ENCODE peak calls at places on chromosomes 1 and 21, in ten cellular contexts. G is neural crest cell; Q is pancreas; I is stimulated activated CD8-positive, alpha-beta memory T cell treated with anti-CD3 and anti-CD28 coated beads, Interleukin-12 subunit alpha, Interleukin-12 subunit beta, amount 100 ng/mL, for 4 hours; S is Right ventricle myocardium superior; F is activated naive CD4-positive, alpha-beta T cell treated with anti-CD3 and anti-CD28 coated beads, Interleukin-2, amount 10 ng/mL, durations not matched to agents 7 days and 5 days; R is sigmoid colon; J is endothelial cell of umbilical vein; C is colonic mucosa; Z is Panc1. E is an unnamed sample.

GRCh38 chr1:45668526-45668925 is 17.8 kb downstream of the GPBP1L1 start:
- DNase-seq in I (no peak), Q (no peak), R (no peak), Z (no peak), J (no peak), C (no peak), G (no peak), F (no peak), S (no peak), E (no peak)

GRCh38 chr1:21536223-21536622 is 27.0 kb downstream of the ALPL start:
- DNase-seq in C (no peak), J (no peak), G (no peak), Q (no peak), I (no peak), S (no peak), Z (no peak), F (no peak), R (no peak), E (no peak)

GRCh38 chr1:107820797-107821196 is 144.2 kb downstream of the VAV3 start:
- DNase-seq in F (no peak), J (peak; percentile 29), I (no peak), Z (no peak), G (no peak), Q (no peak), C (no peak), S (no peak), R (no peak), E (no peak)

GRCh38 chr1:163785868-163786267 is 464.1 kb downstream of the NUF2 start:
- DNase-seq in I (no peak), J (no peak), F (no peak), S (no peak), Q (no peak), C (no peak), G (no peak), Z (no peak), R (no peak), E (no peak)

GRCh38 chr1:223733898-223734852 is 21.8 kb downstream of the CAPN2 start:
- DNase-seq in F (no peak), S (no peak), C (no peak), G (no peak), R (no peak), J (no peak), Z (no peak), Q (no peak), I (no peak), E (peak; percentile 67)

GRCh38 chr21:34732388-34732821 is 63.6 kb downstream of the CLIC6 start:
- DNase-seq in Z (no peak), S (no peak), I (no peak), R (no peak), F (no peak), C (no peak), G (no peak), Q (no peak), J (no peak), E (no peak)

GRCh38 chr1:150168960-150169565 is 19.3 kb downstream of the PLEKHO1 start:
- DNase-seq in S (peak; percentile 81), F (peak; percentile 69), J (peak; percentile 64), R (peak; percentile 89), I (peak; percentile 17), Q (peak; percentile 76), Z (peak; percentile 39), C (peak; percentile 62), G (peak; percentile 64), E (peak; percentile 88)

GRCh38 chr1:205630651-205631009 is 1.2 kb downstream of the ELK4 start:
- DNase-seq in Q (no peak), S (no peak), F (no peak), C (no peak), I (no peak), R (no peak), Z (no peak), J (no peak), G (no peak), E (no peak)

GRCh38 chr1:63475761-63476160 is 47.3 kb downstream of the ITGB3BP start:
- DNase-seq in G (no peak), I (no peak), Z (no peak), F (no peak), R (no peak), Q (no peak), J (no peak), S (no peak), C (no peak), E (no peak)

GRCh38 chr1:43527111-43527878 is 3.4 kb upstream of the PTPRF start:
- DNase-seq in C (no peak), Q (no peak), F (no peak), I (no peak), R (no peak), S (no peak), J (no peak), Z (no peak), G (no peak), E (no peak)